ENCODE peak calls at places on chromosome 22, in six cellular contexts. T is lower lobe of right lung; D is PC-3; I is activated naive CD8-positive, alpha-beta T cell treated with anti-CD3 and anti-CD28 coated beads, Interleukin-2, amount 50 U/mL, for 24 hours; R is germinal center; E is endothelial cell. C is an unnamed sample.

GRCh38 chr22:48427731-48428211 is 1399.9 kb downstream of the BRD1 start:
- DNase-seq in T (no peak), D (no peak), I (no peak), R (no peak), E (no peak), C (no peak)

GRCh38 chr22:24370426-24370825 is 57.0 kb upstream of the ADORA2A start:
- DNase-seq in T (no peak), D (no peak), I (no peak), R (no peak), E (no peak), C (no peak)

GRCh38 chr22:29204617-29205183 is 996 bp upstream of the EMID1 start:
- DNase-seq in T (no peak), D (no peak), I (no peak), R (no peak), E (no peak), C (no peak)

GRCh38 chr22:48422900-48423480 is 1404.7 kb downstream of the BRD1 start:
- DNase-seq in T (no peak), D (no peak), I (no peak), R (no peak), E (no peak), C (no peak)

GRCh38 chr22:48065852-48066251 is 1303.4 kb downstream of the TBC1D22A start:
- DNase-seq in T (no peak), D (no peak), I (no peak), R (no peak), E (no peak), C (no peak)

GRCh38 chr22:41925783-41926460 is 684 bp downstream of the TNFRSF13C start:
- DNase-seq in T (peak), D (peak), I (peak), R (peak), E (peak), C (peak)

GRCh38 chr22:48501231-48501750 is 1326.4 kb downstream of the BRD1 start:
- DNase-seq in T (peak), D (no peak), I (no peak), R (no peak), E (no peak), C (no peak)

GRCh38 chr22:17751596-17751995 is 22.7 kb downstream of the BID start:
- DNase-seq in T (no peak), D (no peak), I (no peak), R (no peak), E (no peak), C (no peak)

GRCh38 chr22:30396871-30397655 is at the start of gene SEC14L2:
- DNase-seq in T (peak), D (peak), I (peak), R (peak), E (peak), C (peak)

GRCh38 chr22:23248583-23248982 is 68.3 kb downstream of the BCR start:
- DNase-seq in T (no peak), D (peak), I (no peak), R (no peak), E (no peak), C (no peak)

GRCh38 chr22:50564289-50564688 is 1.6 kb upstream of the SYCE3 start:
- DNase-seq in T (no peak), D (peak), I (no peak), R (no peak), E (no peak), C (no peak)

GRCh38 chr22:22870577-22871398 is 16.8 kb upstream of the IGLL5 start:
- DNase-seq in T (no peak), D (peak), I (peak), R (no peak), E (no peak), C (no peak)

GRCh38 chr22:50677493-50678217 is 5.0 kb downstream of the SHANK3 start:
- DNase-seq in T (no peak), D (no peak), I (no peak), R (no peak), E (no peak), C (no peak)

GRCh38 chr22:37559901-37560681 is at the start of gene CDC42EP1:
- DNase-seq in T (peak), D (peak), I (no peak), R (no peak), E (peak), C (no peak)

GRCh38 chr22:44746836-44747519 is 5.4 kb upstream of the ARHGAP8 start:
- DNase-seq in T (no peak), D (no peak), I (no peak), R (no peak), E (no peak), C (no peak)

GRCh38 chr22:19892249-19892879 is 37.7 kb upstream of the GNB1L start:
- DNase-seq in T (no peak), D (no peak), I (peak), R (peak), E (no peak), C (peak)

GRCh38 chr22:38862375-38863329 is 9.4 kb downstream of the CBX6 start:
- DNase-seq in T (peak), D (no peak), I (no peak), R (no peak), E (no peak), C (no peak)

GRCh38 chr22:17368144-17368726 is 1.0 kb upstream of the CECR2 start:
- DNase-seq in T (no peak), D (no peak), I (no peak), R (no peak), E (no peak), C (no peak)

GRCh38 chr22:22508274-22509176 is at the start of gene ZNF280B:
- DNase-seq in T (peak), D (peak), I (peak), R (peak), E (peak), C (peak)

GRCh38 chr22:39297490-39298193 is 21.8 kb downstream of the RPL3 start:
- DNase-seq in T (no peak), D (no peak), I (no peak), R (no peak), E (no peak), C (no peak)

C was measured in activated T-cell treated with anti-CD3 and anti-CD28 coated beads, Interleukin-2, amount 50 U/mL, for 48 hours.